ENCODE peak calls at places on chromosome 9, in four cellular contexts. I is IMR-90, Y is body of pancreas, P is H1. A is an unnamed sample.

GRCh38 chr9:6522263-6522662 is 109.3 kb downstream of the UHRF2 start:
- DNase-seq in I (no peak), Y (no peak), P (no peak), A (no peak)

GRCh38 chr9:111258209-111258877 is 71.7 kb downstream of the OR2K2 start:
- DNase-seq in I (no peak), Y (no peak), P (no peak), A (no peak)

GRCh38 chr9:85038061-85038460 is 368.5 kb downstream of the NTRK2 start:
- DNase-seq in I (no peak), Y (no peak), P (no peak), A (no peak)

GRCh38 chr9:112971415-112971814 is 40.6 kb downstream of the ZNF883 start:
- DNase-seq in I (peak; percentile 1), Y (peak; percentile 6), P (peak; percentile 54), A (no peak)

GRCh38 chr9:28287413-28287812 is 714.1 kb upstream of the C9orf72 start:
- DNase-seq in I (no peak), Y (no peak), P (no peak), A (no peak)

GRCh38 chr9:35538361-35539234 is 48.7 kb downstream of the RUSC2 start:
- DNase-seq in I (peak; percentile 82), Y (peak; percentile 39), P (peak; percentile 73), A (no peak)

GRCh38 chr9:130219661-130220081 is 45.9 kb upstream of the HMCN2 start:
- DNase-seq in I (no peak), Y (no peak), P (no peak), A (no peak)

GRCh38 chr9:132350861-132351315 is 3.9 kb downstream of the SETX start:
- DNase-seq in I (peak; percentile 6), Y (no peak), P (no peak), A (no peak)

GRCh38 chr9:89361816-89362646 is 43.7 kb downstream of the SECISBP2 start:
- DNase-seq in I (no peak), Y (no peak), P (no peak), A (no peak)

GRCh38 chr9:4061717-4062116 is 238.2 kb downstream of the GLIS3 start:
- DNase-seq in I (no peak), Y (no peak), P (no peak), A (no peak)

GRCh38 chr9:86099695-86100364 is 472 bp upstream of the GOLM1 start:
- DNase-seq in I (peak; percentile 57), Y (peak; percentile 70), P (peak; percentile 74), A (no peak)

GRCh38 chr9:86096382-86096781 is 3.0 kb downstream of the GOLM1 start:
- DNase-seq in I (peak; percentile 66), Y (no peak), P (no peak), A (no peak)

GRCh38 chr9:86102626-86103025 is 3.3 kb upstream of the GOLM1 start:
- DNase-seq in I (no peak), Y (no peak), P (no peak), A (no peak)

GRCh38 chr9:86097510-86098224 is 1.7 kb downstream of the GOLM1 start:
- DNase-seq in I (no peak), Y (no peak), P (no peak), A (no peak)

DNA sequence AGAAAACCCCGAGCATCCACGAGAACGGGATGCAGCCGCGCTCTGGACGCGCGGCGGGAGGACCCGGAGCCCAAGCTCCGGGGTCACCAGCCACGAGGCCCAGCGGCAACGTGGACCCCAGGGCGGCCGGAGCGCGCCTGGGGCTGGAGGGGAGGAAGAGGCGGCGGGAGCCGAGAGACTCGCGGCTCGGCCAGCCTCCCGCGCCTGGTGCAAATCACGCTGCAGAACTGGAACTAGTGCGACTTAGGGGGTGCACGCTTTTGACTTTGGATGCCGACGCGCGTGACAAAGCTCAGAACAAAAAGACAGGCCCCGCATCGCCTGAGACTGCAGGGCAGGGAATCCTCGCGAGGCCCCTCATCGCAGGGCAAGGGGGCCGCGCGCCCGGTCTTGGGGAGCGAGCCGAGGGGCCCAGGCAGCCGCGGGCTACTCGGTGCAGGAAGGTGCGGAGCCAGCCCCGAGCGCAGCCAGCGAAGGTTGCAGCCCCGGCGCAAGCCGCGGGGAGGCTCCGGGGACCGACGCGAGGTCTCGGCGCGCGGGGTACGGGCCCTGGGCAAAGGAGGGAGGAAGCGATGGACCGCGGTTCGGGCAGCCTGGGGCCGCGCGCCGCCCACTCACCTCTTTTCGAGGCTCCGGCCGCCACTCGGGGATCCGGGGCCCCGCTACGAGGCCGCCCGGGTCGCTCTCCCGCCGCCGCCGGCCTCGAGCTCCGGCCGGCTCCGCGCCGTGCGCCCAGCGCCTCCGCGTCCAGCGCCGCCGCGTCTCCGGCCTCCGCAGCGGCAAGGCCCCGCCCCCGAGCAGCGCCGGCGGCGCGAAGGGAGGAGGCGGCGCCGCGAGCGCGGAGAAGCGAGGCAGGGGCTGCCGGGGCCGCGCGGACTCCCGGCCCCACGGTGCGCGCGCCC is at the start of gene GOLM1:
- DNase-seq in I (peak; percentile 60), Y (peak; percentile 69), P (peak; percentile 74), A (no peak)
- TF ChIP-seq POLR2A in I (no peak), Y (no peak), P (peak; percentile 62), A (no peak)

GRCh38 chr9:109320734-109321448 is at the start of gene EPB41L4B:
- DNase-seq in I (peak; percentile 69), Y (peak; percentile 99), P (peak; percentile 97), A (no peak)
- H3K27ac ChIP-seq in I (no peak within 1 kb of the TSS), Y (peak within 1 kb of the TSS; percentile 100), P (no peak within 1 kb of the TSS), A (no peak within 1 kb of the TSS)

DNA sequence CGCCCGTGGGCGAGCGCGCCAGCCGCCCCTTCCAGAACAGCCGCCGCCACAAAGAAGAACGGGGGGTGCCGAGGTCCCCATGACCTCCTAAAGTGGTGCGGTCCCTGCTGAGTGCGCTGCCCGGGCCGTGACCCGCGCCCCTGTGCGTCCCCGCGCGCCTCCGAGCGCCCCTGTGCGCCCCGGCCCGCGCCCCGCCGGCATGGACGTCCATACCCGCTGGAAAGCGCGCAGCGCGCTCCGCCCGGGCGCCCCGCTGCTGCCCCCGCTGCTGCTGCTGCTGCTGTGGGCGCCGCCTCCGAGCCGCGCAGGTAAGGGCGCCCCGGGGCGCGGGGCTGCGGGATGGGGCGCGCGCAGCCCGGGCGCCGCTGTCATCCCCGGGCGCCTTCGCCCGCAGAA is 384 bp downstream of the COL5A1 start:
- DNase-seq in I (no peak), Y (no peak), P (no peak), A (no peak)
- H3K4me3 ChIP-seq in I (peak overlapping the region; percentile 84), Y (no peak overlapping the region), P (peak overlapping the region; percentile 56), A (peak overlapping the region; percentile 73)

GRCh38 chr9:136888454-136888853 is 2.1 kb downstream of the TRAF2 start:
- DNase-seq in I (no peak), Y (no peak), P (no peak), A (no peak)

GRCh38 chr9:136886610-136887597 is 588 bp downstream of the TRAF2 start:
- DNase-seq in I (peak; percentile 16), Y (peak; percentile 43), P (peak; percentile 70), A (no peak)

GRCh38 chr9:136889858-136890257 is 3.5 kb downstream of the TRAF2 start:
- DNase-seq in I (no peak), Y (no peak), P (no peak), A (no peak)

GRCh38 chr9:136882109-136882946 is 4.0 kb upstream of the TRAF2 start:
- DNase-seq in I (peak; percentile 87), Y (peak; percentile 55), P (no peak), A (no peak)

DNA sequence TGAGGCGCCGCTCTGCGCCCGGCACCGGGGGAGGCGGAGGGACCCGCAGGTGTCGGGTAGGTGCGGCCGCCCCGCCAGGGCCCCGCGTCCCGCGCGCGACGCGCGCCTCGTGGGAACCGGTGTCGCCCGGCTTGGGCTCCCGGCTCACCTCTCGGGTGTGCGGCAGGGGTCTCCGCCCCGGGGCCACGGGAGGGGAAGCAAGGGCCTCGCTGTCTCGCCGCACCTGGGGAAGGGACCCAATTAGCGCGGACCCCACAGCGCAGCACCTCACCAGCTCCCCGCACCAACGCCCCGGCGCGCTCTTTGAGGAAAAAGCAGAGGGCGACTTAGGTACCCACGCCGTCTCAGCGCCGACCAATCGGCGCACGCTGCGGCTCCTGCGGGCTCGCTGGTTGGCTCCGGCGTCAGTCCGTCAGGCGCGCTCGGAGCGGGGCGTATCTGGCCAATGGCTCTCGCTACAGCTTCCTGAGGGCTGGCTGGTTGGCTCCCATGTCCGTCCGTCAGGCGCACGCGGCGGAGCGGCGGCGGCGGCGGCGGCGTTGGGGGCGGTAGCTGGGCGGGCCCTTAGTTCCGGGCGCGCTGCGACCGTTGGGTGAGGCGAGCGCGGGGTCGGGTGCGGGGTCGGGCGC is at the start of gene TRAF2:
- DNase-seq in I (peak; percentile 99), Y (peak; percentile 98), P (peak; percentile 99), A (peak; percentile 85)
- TF ChIP-seq POLR2A in I (no peak), Y (no peak), P (no peak), A (peak; percentile 66)